ENCODE peak calls at places on chromosomes 12 and 14, in six cellular contexts. One of them, this sample, is unnamed.

GRCh38 chr14:103198429-103199140 is 75.3 kb downstream of the TNFAIP2 start:
- DNase-seq in colonic mucosa: no peak
- DNase-seq in AG09319: peak; percentile 52
- DNase-seq in neuronal stem cell: no peak
- DNase-seq in EL: peak; percentile 28
- DNase-seq in left ventricle myocardium superior: no peak
- DNase-seq in this sample: no peak

GRCh38 chr12:12837025-12837872 is 24.1 kb downstream of the DDX47 start:
- DNase-seq in colonic mucosa: peak; percentile 49
- DNase-seq in AG09319: peak; percentile 38
- DNase-seq in neuronal stem cell: peak; percentile 43
- DNase-seq in EL: peak; percentile 86
- DNase-seq in left ventricle myocardium superior: peak; percentile 30
- DNase-seq in this sample: no peak

GRCh38 chr12:67524861-67525499 is 123.6 kb upstream of the DYRK2 start:
- DNase-seq in colonic mucosa: no peak
- DNase-seq in AG09319: no peak
- DNase-seq in neuronal stem cell: no peak
- DNase-seq in EL: no peak
- DNase-seq in left ventricle myocardium superior: peak; percentile 37
- DNase-seq in this sample: no peak

GRCh38 chr12:11727133-11727664 is 77.7 kb downstream of the ETV6 start:
- DNase-seq in colonic mucosa: no peak
- DNase-seq in AG09319: no peak
- DNase-seq in neuronal stem cell: no peak
- DNase-seq in EL: no peak
- DNase-seq in left ventricle myocardium superior: no peak
- DNase-seq in this sample: no peak

GRCh38 chr14:20801726-20802125 is 918 bp downstream of the RNASE1 start:
- DNase-seq in colonic mucosa: peak; percentile 68
- DNase-seq in AG09319: no peak
- DNase-seq in neuronal stem cell: no peak
- DNase-seq in EL: no peak
- DNase-seq in left ventricle myocardium superior: peak; percentile 63
- DNase-seq in this sample: peak; percentile 60

GRCh38 chr14:25411933-25412757 is 362.2 kb upstream of the STXBP6 start:
- DNase-seq in colonic mucosa: no peak
- DNase-seq in AG09319: no peak
- DNase-seq in neuronal stem cell: peak; percentile 35
- DNase-seq in EL: no peak
- DNase-seq in left ventricle myocardium superior: no peak
- DNase-seq in this sample: no peak

GRCh38 chr12:128449146-128449894 is 182.3 kb downstream of the TMEM132C start:
- DNase-seq in colonic mucosa: no peak
- DNase-seq in AG09319: no peak
- DNase-seq in neuronal stem cell: no peak
- DNase-seq in EL: no peak
- DNase-seq in left ventricle myocardium superior: no peak
- DNase-seq in this sample: no peak

GRCh38 chr14:103724116-103724515 is 8.5 kb downstream of the ZFYVE21 start:
- DNase-seq in colonic mucosa: no peak
- DNase-seq in AG09319: no peak
- DNase-seq in neuronal stem cell: no peak
- DNase-seq in EL: no peak
- DNase-seq in left ventricle myocardium superior: peak; percentile 88
- DNase-seq in this sample: no peak

GRCh38 chr12:22229652-22230279 is 104.7 kb downstream of the ST8SIA1 start:
- DNase-seq in colonic mucosa: no peak
- DNase-seq in AG09319: peak; percentile 60
- DNase-seq in neuronal stem cell: no peak
- DNase-seq in EL: no peak
- DNase-seq in left ventricle myocardium superior: no peak
- DNase-seq in this sample: no peak

GRCh38 chr12:114769634-114770033 is 85.7 kb upstream of the TBX3 start:
- DNase-seq in colonic mucosa: no peak
- DNase-seq in AG09319: peak; percentile 86
- DNase-seq in neuronal stem cell: no peak
- DNase-seq in EL: no peak
- DNase-seq in left ventricle myocardium superior: no peak
- DNase-seq in this sample: no peak

GRCh38 chr14:103115845-103116572 is 7.3 kb upstream of the TNFAIP2 start:
- DNase-seq in colonic mucosa: no peak
- DNase-seq in AG09319: no peak
- DNase-seq in neuronal stem cell: no peak
- DNase-seq in EL: peak; percentile 46
- DNase-seq in left ventricle myocardium superior: no peak
- DNase-seq in this sample: no peak

GRCh38 chr14:34770901-34771300 is 56.5 kb upstream of the CFL2 start:
- DNase-seq in colonic mucosa: no peak
- DNase-seq in AG09319: no peak
- DNase-seq in neuronal stem cell: no peak
- DNase-seq in EL: peak; percentile 51
- DNase-seq in left ventricle myocardium superior: no peak
- DNase-seq in this sample: no peak

GRCh38 chr14:55434805-55435174 is 5.6 kb downstream of the TBPL2 start:
- DNase-seq in colonic mucosa: no peak
- DNase-seq in AG09319: no peak
- DNase-seq in neuronal stem cell: no peak
- DNase-seq in EL: no peak
- DNase-seq in left ventricle myocardium superior: no peak
- DNase-seq in this sample: no peak

GRCh38 chr14:65134651-65135579 is 32.6 kb upstream of the MAX start:
- DNase-seq in colonic mucosa: peak; percentile 56
- DNase-seq in AG09319: no peak
- DNase-seq in neuronal stem cell: no peak
- DNase-seq in EL: peak; percentile 20
- DNase-seq in left ventricle myocardium superior: no peak
- DNase-seq in this sample: no peak

GRCh38 chr14:70094631-70095030 is 94.1 kb downstream of the SLC8A3 start:
- DNase-seq in colonic mucosa: no peak
- DNase-seq in AG09319: no peak
- DNase-seq in neuronal stem cell: no peak
- DNase-seq in EL: no peak
- DNase-seq in left ventricle myocardium superior: no peak
- DNase-seq in this sample: no peak

GRCh38 chr12:107130830-107131760 is 37.7 kb upstream of the CRY1 start:
- DNase-seq in colonic mucosa: no peak
- DNase-seq in AG09319: no peak
- DNase-seq in neuronal stem cell: no peak
- DNase-seq in EL: no peak
- DNase-seq in left ventricle myocardium superior: no peak
- DNase-seq in this sample: no peak

GRCh38 chr12:62621239-62621638 is 154.6 kb downstream of the MON2 start:
- DNase-seq in colonic mucosa: no peak
- DNase-seq in AG09319: no peak
- DNase-seq in neuronal stem cell: no peak
- DNase-seq in EL: no peak
- DNase-seq in left ventricle myocardium superior: no peak
- DNase-seq in this sample: no peak

GRCh38 chr14:23094666-23095195 is at the start of gene ACIN1:
- DNase-seq in colonic mucosa: peak; percentile 85
- DNase-seq in AG09319: peak; percentile 71
- DNase-seq in neuronal stem cell: peak; percentile 89
- DNase-seq in EL: peak; percentile 89
- DNase-seq in left ventricle myocardium superior: peak; percentile 100
- DNase-seq in this sample: peak; percentile 83

GRCh38 chr12:100024974-100025555 is 40.3 kb upstream of the ANKS1B start:
- DNase-seq in colonic mucosa: no peak
- DNase-seq in AG09319: no peak
- DNase-seq in neuronal stem cell: no peak
- DNase-seq in EL: no peak
- DNase-seq in left ventricle myocardium superior: no peak
- DNase-seq in this sample: no peak

GRCh38 chr14:63991833-63992232 is 139.0 kb downstream of the SYNE2 start:
- DNase-seq in colonic mucosa: no peak
- DNase-seq in AG09319: no peak
- DNase-seq in neuronal stem cell: no peak
- DNase-seq in EL: no peak
- DNase-seq in left ventricle myocardium superior: no peak
- DNase-seq in this sample: no peak

GRCh38 chr14:64671591-64671990 is 32.6 kb upstream of the PLEKHG3 start:
- DNase-seq in colonic mucosa: no peak
- DNase-seq in AG09319: peak; percentile 52
- DNase-seq in neuronal stem cell: peak; percentile 43
- DNase-seq in EL: peak; percentile 69
- DNase-seq in left ventricle myocardium superior: no peak
- DNase-seq in this sample: no peak

GRCh38 chr14:85528080-85528881 is 1.7 kb upstream of the FLRT2 start:
- DNase-seq in colonic mucosa: peak; percentile 19
- DNase-seq in AG09319: peak; percentile 75
- DNase-seq in neuronal stem cell: peak; percentile 51
- DNase-seq in EL: peak; percentile 84
- DNase-seq in left ventricle myocardium superior: no peak
- DNase-seq in this sample: no peak

GRCh38 chr12:6038160-6038559 is 86.3 kb downstream of the VWF start:
- DNase-seq in colonic mucosa: peak; percentile 74
- DNase-seq in AG09319: no peak
- DNase-seq in neuronal stem cell: peak; percentile 69
- DNase-seq in EL: peak; percentile 43
- DNase-seq in left ventricle myocardium superior: no peak
- DNase-seq in this sample: no peak

This sample was measured in lower lobe of right lung.